ENCODE peak calls at places on chromosome 1, in nine cellular contexts. E, M, S, O, F, X, C, I and A are unnamed samples.

GRCh38 chr1:226632922-226633351 is 84.4 kb downstream of the STUM start:
- DNase-seq in E (no peak), M (no peak), S (no peak), O (no peak), F (no peak), X (no peak), C (no peak), I (no peak), A (no peak)

GRCh38 chr1:88697503-88697902 is 13.4 kb downstream of the PKN2 start:
- DNase-seq in E (no peak), M (no peak), S (no peak), O (no peak), F (no peak), X (no peak), C (no peak), I (no peak), A (no peak)

GRCh38 chr1:24481843-24482610 is 20.6 kb upstream of the RCAN3 start:
- DNase-seq in E (peak; percentile 56), M (peak; percentile 79), S (no peak), O (no peak), F (no peak), X (no peak), C (no peak), I (no peak), A (peak; percentile 49)

GRCh38 chr1:57400041-57400440 is 23.8 kb downstream of the DAB1 start:
- DNase-seq in E (no peak), M (no peak), S (no peak), O (no peak), F (no peak), X (no peak), C (no peak), I (no peak), A (no peak)

GRCh38 chr1:66168919-66169725 is 364.8 kb upstream of the SGIP1 start:
- DNase-seq in E (peak; percentile 8), M (peak; percentile 12), S (no peak), O (no peak), F (no peak), X (no peak), C (no peak), I (no peak), A (peak; percentile 6)

GRCh38 chr1:74406780-74407179 is 105.6 kb downstream of the LRRC53 start:
- DNase-seq in E (no peak), M (no peak), S (no peak), O (no peak), F (no peak), X (no peak), C (no peak), I (no peak), A (no peak)

GRCh38 chr1:88892146-88892877 is 945 bp upstream of the GTF2B start:
- DNase-seq in E (no peak), M (peak; percentile 10), S (no peak), O (no peak), F (peak; percentile 83), X (peak; percentile 94), C (no peak), I (no peak), A (peak; percentile 42)

GRCh38 chr1:89682630-89683029 is 49.7 kb downstream of the LRRC8C start:
- DNase-seq in E (no peak), M (no peak), S (no peak), O (no peak), F (no peak), X (no peak), C (no peak), I (no peak), A (no peak)

GRCh38 chr1:26696645-26697440 is 1.0 kb downstream of the ARID1A start:
- DNase-seq in E (peak; percentile 75), M (peak; percentile 81), S (peak; percentile 49), O (no peak), F (no peak), X (peak; percentile 59), C (peak; percentile 75), I (peak; percentile 72), A (peak; percentile 57)

GRCh38 chr1:40839943-40840335 is 22.2 kb downstream of the CITED4 start:
- DNase-seq in E (no peak), M (no peak), S (no peak), O (no peak), F (no peak), X (no peak), C (no peak), I (no peak), A (no peak)

GRCh38 chr1:235075121-235075954 is 53.3 kb downstream of the TOMM20 start:
- DNase-seq in E (no peak), M (no peak), S (peak; percentile 79), O (peak; percentile 78), F (no peak), X (no peak), C (peak; percentile 89), I (peak; percentile 78), A (no peak)

GRCh38 chr1:20603473-20604464 is 14.9 kb downstream of the CDA start:
- DNase-seq in E (no peak), M (no peak), S (no peak), O (peak; percentile 65), F (no peak), X (no peak), C (no peak), I (no peak), A (no peak)

GRCh38 chr1:116586741-116587143 is 15.9 kb upstream of the CD58 start:
- DNase-seq in E (no peak), M (no peak), S (no peak), O (no peak), F (no peak), X (no peak), C (no peak), I (no peak), A (no peak)

GRCh38 chr1:239262538-239262937 is 123.8 kb upstream of the CHRM3 start:
- DNase-seq in E (no peak), M (no peak), S (no peak), O (no peak), F (peak; percentile 13), X (peak; percentile 44), C (no peak), I (no peak), A (no peak)

GRCh38 chr1:109395602-109396512 is 1.9 kb downstream of the SORT1 start:
- DNase-seq in E (no peak), M (no peak), S (no peak), O (peak; percentile 23), F (no peak), X (peak; percentile 7), C (no peak), I (no peak), A (no peak)

GRCh38 chr1:41371630-41372599 is 10.7 kb downstream of the FOXO6 start:
- DNase-seq in E (no peak), M (no peak), S (no peak), O (no peak), F (peak; percentile 100), X (peak; percentile 62), C (no peak), I (peak; percentile 94), A (no peak)